ENCODE peak calls at places on chromosomes 13 and 19, in ten cellular contexts. Y is BE2C; N is A549; P is ascending aorta; X is CD8-positive, alpha-beta T cell; C is BJ; T is tibial artery; W is bronchial epithelial cell; U is AG04449; A is glutamatergic neuron. R is an unnamed sample.

GRCh38 chr19:38020331-38020730 is 113.3 kb downstream of the SIPA1L3 start:
- DNase-seq in C (no peak), A (no peak), X (no peak), P (no peak), N (no peak), Y (no peak), U (no peak), W (no peak), T (no peak), R (no peak)

GRCh38 chr13:72062566-72062965 is 195.6 kb upstream of the DACH1 start:
- DNase-seq in U (no peak), Y (no peak), T (no peak), N (peak), X (no peak), C (no peak), W (peak), P (no peak), A (no peak), R (no peak)

GRCh38 chr13:30829788-30830637 is 76.1 kb upstream of the MEDAG start:
- DNase-seq in C (no peak), W (no peak), N (no peak), X (no peak), A (no peak), U (no peak), T (no peak), P (no peak), Y (no peak), R (no peak)

GRCh38 chr13:79589605-79590511 is 108.9 kb downstream of the NDFIP2 start:
- DNase-seq in C (no peak), X (no peak), W (peak), U (no peak), T (no peak), P (no peak), N (no peak), Y (no peak), A (no peak), R (no peak)

GRCh38 chr13:80086304-80086721 is 254.6 kb downstream of the SPRY2 start:
- DNase-seq in N (peak), X (no peak), C (no peak), U (no peak), P (no peak), T (no peak), Y (no peak), A (no peak), W (peak), R (no peak)

GRCh38 chr19:55134732-55135131 is 14.3 kb downstream of the TNNT1 start:
- DNase-seq in X (no peak), P (no peak), N (no peak), C (no peak), Y (no peak), T (no peak), U (no peak), W (no peak), A (no peak), R (no peak)

GRCh38 chr13:65789815-65790214 is 1440.3 kb downstream of the PCDH9 start:
- DNase-seq in W (peak), N (peak), A (no peak), C (no peak), T (no peak), Y (no peak), X (no peak), U (peak), P (no peak), R (no peak)

GRCh38 chr13:45807520-45808099 is 43.9 kb downstream of the SIAH3 start:
- DNase-seq in W (peak), Y (peak), U (no peak), T (no peak), X (no peak), C (no peak), N (peak), A (peak), P (peak), R (peak)

GRCh38 chr13:35954207-35954560 is 177.0 kb downstream of the DCLK1 start:
- DNase-seq in U (no peak), C (no peak), A (no peak), N (no peak), T (no peak), P (no peak), Y (no peak), X (no peak), W (no peak), R (no peak)

GRCh38 chr19:57374179-57374578 is 10.8 kb downstream of the TRAPPC2B start:
- DNase-seq in C (no peak), P (no peak), A (no peak), Y (no peak), U (no peak), W (no peak), X (no peak), T (no peak), N (no peak), R (no peak)

GRCh38 chr19:57382806-57383488 is 6.7 kb upstream of the ZNF548 start:
- DNase-seq in A (no peak), W (no peak), U (no peak), N (no peak), P (no peak), C (no peak), Y (no peak), T (no peak), X (no peak), R (no peak)

GRCh38 chr19:57377498-57378146 is 12.0 kb upstream of the ZNF548 start:
- DNase-seq in C (no peak), Y (no peak), N (no peak), U (no peak), X (no peak), P (no peak), W (no peak), A (no peak), T (no peak), R (no peak)
- TF ChIP-seq CTCF in C (no peak), Y (no peak), N (no peak), U (no peak), X (no peak), P (no peak), W (no peak), A (no peak), T (no peak), R (no peak)

DNA sequence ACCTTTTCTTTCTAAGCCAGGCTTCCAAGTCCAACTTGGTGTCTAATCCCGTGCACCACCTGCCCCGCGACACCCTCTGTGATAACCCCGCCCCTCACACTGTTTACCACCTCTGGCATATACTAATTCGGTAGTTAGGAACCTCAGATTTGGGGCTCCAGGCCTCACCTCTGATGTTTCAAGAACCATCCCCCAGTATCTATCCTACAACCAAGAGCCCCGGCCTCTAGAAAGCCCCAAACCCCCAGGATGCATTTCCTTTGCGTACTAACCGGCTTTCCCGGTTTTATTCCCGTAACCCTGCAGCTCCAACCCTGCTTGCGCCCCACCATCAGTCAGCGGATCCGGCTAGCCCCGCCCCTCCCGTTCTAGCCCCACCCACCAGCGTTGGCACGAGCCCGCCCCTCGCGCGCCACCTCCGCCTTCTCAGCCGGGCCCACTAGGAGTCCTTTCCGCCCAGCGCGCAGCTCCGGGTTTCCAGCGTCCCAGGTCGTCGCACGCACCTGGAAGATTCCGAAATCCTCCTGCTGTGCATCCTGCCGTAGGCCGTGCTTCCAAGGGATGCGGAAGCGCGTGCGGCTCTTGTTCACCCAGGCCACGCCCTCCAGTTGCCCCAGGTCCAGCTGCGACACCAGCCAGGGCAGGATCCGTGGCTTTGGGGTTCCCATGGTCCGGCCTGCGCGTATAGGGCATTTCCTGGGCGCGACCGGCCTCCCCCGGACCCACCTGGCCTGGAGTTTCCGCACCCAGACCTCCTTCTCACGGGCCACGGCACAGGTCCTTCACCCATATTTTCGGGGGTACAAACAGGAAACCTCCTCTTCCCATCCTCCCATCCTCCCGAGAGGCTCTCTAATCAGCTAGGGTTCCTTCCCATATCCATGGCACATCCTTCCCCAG is 1.2 kb downstream of the IRF3 start:
- DNase-seq in T (peak), W (peak), N (peak), A (peak), Y (peak), X (peak), C (no peak), U (no peak), P (peak), R (peak)
- TF ChIP-seq CTCF in T (peak), W (peak), N (no peak), A (no peak), Y (peak), X (peak), C (peak), U (peak), P (peak), R (no peak)

DNA sequence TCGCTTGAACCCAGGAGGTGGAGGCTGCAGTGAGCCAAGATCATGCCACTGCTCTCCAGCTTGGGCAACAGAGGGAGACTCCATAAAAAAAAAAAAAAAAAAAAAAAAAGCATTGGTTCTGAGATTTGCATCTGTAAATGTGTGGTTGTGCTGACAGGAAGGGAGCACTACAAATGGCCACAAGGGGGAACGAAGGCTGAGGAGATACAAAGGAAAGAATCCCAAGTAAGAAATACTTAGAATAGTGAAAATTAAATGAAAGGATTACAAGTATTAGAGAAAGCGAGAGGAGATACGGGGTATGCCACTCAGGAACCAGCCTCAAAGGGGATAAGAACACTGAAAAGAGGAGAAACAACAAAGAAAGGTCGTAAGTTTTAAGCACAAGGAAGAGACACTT is 284.9 kb downstream of the KLF12 start:
- DNase-seq in P (no peak), W (peak), N (peak), T (no peak), C (no peak), Y (peak), X (no peak), A (no peak), U (no peak), R (no peak)
- TF ChIP-seq CTCF in P (peak), W (peak), N (peak), T (no peak), C (peak), Y (peak), X (peak), A (peak), U (peak), R (peak)

DNA sequence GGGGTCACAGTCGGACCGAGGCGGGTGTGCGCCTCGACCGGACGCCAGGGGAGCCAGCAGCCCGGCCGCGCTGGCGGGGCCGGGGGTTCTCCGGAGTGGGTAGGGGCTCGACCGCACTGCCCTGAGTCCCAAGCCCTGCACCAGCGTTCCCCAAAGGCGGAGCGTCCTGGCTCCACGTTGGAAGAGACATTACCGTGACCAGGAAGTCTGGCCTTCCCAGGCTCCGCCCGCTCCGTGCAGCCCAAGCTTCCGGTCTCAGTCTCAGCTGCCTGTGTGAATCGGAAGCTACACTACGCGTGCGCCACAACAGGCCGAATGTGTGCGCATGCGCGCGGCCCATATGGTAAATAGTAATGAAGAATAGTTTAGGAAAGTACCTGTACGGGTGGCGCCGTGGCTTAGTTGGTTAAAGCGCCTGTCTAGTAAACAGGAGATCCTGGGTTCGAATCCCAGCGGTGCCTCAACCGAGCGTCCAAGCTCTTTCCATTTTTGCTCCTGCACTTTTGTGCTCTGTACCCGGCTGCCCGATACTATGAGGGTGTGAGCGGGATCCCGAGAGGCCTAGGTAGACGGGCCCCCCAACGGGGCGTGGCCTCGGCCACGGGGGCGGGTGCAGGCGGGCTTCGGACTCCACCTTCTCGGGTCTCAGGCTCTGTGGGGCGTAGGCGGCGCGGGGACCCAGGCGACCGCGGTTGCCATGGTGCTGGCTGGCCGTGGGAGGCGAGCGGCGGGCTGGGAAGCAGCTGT is 17.3 kb upstream of the LRP3 start:
- DNase-seq in X (peak), N (peak), P (peak), T (peak), W (peak), C (peak), Y (peak), A (peak), U (peak), R (peak)
- TF ChIP-seq CTCF in X (no peak), N (no peak), P (no peak), T (peak), W (peak), C (peak), Y (no peak), A (no peak), U (peak), R (no peak)

GRCh38 chr13:42478531-42479156 is 95.3 kb upstream of the TNFSF11 start:
- DNase-seq in A (no peak), W (peak), T (no peak), N (peak), C (no peak), P (no peak), Y (no peak), X (no peak), U (no peak), R (peak)

GRCh38 chr13:42486711-42487198 is 87.2 kb upstream of the TNFSF11 start:
- DNase-seq in T (no peak), Y (no peak), U (peak), P (no peak), W (peak), X (no peak), A (no peak), C (peak), N (peak), R (no peak)

GRCh38 chr13:42487221-42487620 is 86.7 kb upstream of the TNFSF11 start:
- DNase-seq in X (no peak), U (no peak), N (no peak), A (no peak), C (no peak), P (no peak), Y (no peak), T (no peak), W (peak), R (no peak)

GRCh38 chr13:42485272-42485671 is 88.7 kb upstream of the TNFSF11 start:
- DNase-seq in U (no peak), N (no peak), A (no peak), P (no peak), T (no peak), C (no peak), W (peak), X (no peak), Y (no peak), R (no peak)

DNA sequence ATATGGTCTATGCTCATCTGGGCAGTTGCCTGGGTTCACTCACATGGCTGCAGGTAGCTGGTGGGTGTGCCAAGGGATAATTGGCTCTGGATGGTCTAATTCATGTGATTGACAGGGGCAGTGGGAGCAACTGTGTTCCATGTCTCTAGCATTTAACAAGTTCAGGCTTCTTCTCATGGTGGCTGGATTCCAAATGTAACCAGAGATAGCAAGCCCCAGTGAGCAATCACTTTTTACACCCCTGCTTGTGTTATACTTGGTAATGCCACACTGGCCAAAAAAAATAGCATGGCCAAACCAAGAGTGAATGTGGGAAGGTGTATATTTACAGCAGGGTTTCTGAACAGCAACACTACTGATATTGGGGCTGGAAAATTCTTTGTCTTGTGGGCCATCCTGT is 89.6 kb upstream of the TNFSF11 start:
- DNase-seq in X (no peak), P (no peak), Y (no peak), W (peak), N (no peak), U (no peak), C (no peak), T (no peak), A (no peak), R (no peak)
- TF ChIP-seq CTCF in X (no peak), P (no peak), Y (no peak), W (no peak), N (no peak), U (no peak), C (no peak), T (no peak), A (no peak), R (no peak)

GRCh38 chr13:91383836-91384235 is 14.6 kb upstream of the GPC5 start:
- DNase-seq in W (no peak), X (no peak), Y (no peak), U (no peak), T (no peak), P (no peak), N (no peak), A (no peak), C (no peak), R (no peak)
- TF ChIP-seq CTCF in W (no peak), X (no peak), Y (no peak), U (no peak), T (no peak), P (no peak), N (no peak), A (no peak), C (no peak), R (no peak)

DNA sequence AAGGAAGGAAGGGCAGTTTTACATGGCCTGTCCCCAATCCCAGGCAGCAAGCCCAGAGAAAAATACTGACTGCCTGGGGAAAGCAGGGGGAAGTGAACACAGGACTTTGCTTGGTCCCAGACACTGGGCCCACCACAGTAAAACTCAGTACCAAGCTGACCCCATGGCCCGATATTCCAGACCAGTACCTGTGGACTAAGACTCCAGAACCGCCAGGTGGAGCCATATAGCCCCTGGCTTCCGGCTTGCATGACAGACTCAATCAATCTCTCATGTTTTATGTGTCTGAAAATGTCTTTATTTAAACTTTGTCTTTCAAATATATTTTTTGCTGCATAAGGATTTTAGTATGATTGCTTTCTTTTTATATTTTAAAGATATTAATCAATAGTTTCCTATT is 767.9 kb upstream of the SLITRK6 start:
- DNase-seq in P (no peak), X (no peak), T (no peak), Y (peak), U (no peak), C (no peak), A (no peak), N (no peak), W (no peak), R (no peak)
- TF ChIP-seq CTCF in P (no peak), X (no peak), T (no peak), Y (peak), U (no peak), C (no peak), A (no peak), N (no peak), W (peak), R (peak)

R was measured in GM13976.